ENCODE peak calls at places on chromosomes 2 and 18, in ten cellular contexts. B is GM04504, Z is NCI-H510A treated with DMSO at 0.1 percent for 48 hours, S is upper lobe of right lung, U is amygdala, T is AG08395, W is astrocyte of the spinal cord, X is esophagus squamous epithelium, A is caudate nucleus, N is HTR-8/SVneo. R is an unnamed sample.

GRCh38 chr2:158130832-158131473 is 29.3 kb downstream of the UPP2 start:
- DNase-seq in S (no peak), Z (no peak), W (no peak), X (no peak), T (no peak), U (no peak), B (no peak), N (no peak), A (no peak), R (no peak)

GRCh38 chr2:134369220-134369902 is 115.5 kb downstream of the MGAT5 start:
- DNase-seq in A (no peak), U (no peak), W (no peak), T (no peak), B (no peak), Z (no peak), S (no peak), N (no peak), X (no peak), R (no peak)

GRCh38 chr2:45166229-45166890 is 157.1 kb upstream of the SIX2 start:
- DNase-seq in A (no peak), T (no peak), W (no peak), X (no peak), N (no peak), S (no peak), B (no peak), U (no peak), Z (no peak), R (no peak)

GRCh38 chr2:200052627-200053026 is 97.2 kb downstream of the MAIP1 start:
- DNase-seq in N (no peak), T (no peak), A (no peak), U (no peak), B (no peak), W (no peak), S (no peak), Z (no peak), X (no peak), R (no peak)

GRCh38 chr2:114022360-114023085 is 132.6 kb downstream of the ACTR3 start:
- DNase-seq in X (no peak), B (peak), W (peak), N (no peak), A (no peak), U (no peak), T (peak), Z (no peak), S (no peak), R (no peak)

GRCh38 chr2:19031642-19032041 is 326.8 kb downstream of the OSR1 start:
- DNase-seq in N (no peak), B (no peak), X (no peak), A (no peak), Z (no peak), U (no peak), S (no peak), W (peak), T (no peak), R (no peak)

GRCh38 chr2:9631976-9632700 is 1.3 kb upstream of the YWHAQ start:
- DNase-seq in T (no peak), A (no peak), Z (peak), X (no peak), W (no peak), S (no peak), N (no peak), B (no peak), U (no peak), R (no peak)

GRCh38 chr2:25340340-25340886 is 1.3 kb downstream of the DNMT3A start:
- DNase-seq in A (no peak), T (no peak), U (no peak), Z (peak), B (no peak), W (no peak), S (no peak), X (no peak), N (no peak), R (no peak)

GRCh38 chr18:22136395-22136794 is 33.0 kb upstream of the GATA6 start:
- DNase-seq in X (no peak), N (no peak), S (no peak), B (no peak), T (no peak), W (peak), U (no peak), A (no peak), Z (no peak), R (no peak)

GRCh38 chr2:24856791-24857211 is 63.2 kb downstream of the ADCY3 start:
- DNase-seq in A (no peak), W (no peak), B (no peak), X (no peak), N (no peak), U (no peak), T (peak), Z (no peak), S (no peak), R (no peak)

GRCh38 chr2:105187531-105187930 is 54.0 kb upstream of the GPR45 start:
- DNase-seq in S (no peak), Z (no peak), W (no peak), X (no peak), N (peak), A (no peak), B (no peak), U (no peak), T (no peak), R (no peak)

GRCh38 chr18:51563401-51563800 is 365.9 kb upstream of the MEX3C start:
- DNase-seq in B (no peak), Z (no peak), X (no peak), S (no peak), U (no peak), T (no peak), N (no peak), A (no peak), W (no peak), R (no peak)

GRCh38 chr2:191696960-191697359 is 19.0 kb downstream of the NABP1 start:
- DNase-seq in A (no peak), B (no peak), U (no peak), T (no peak), S (no peak), Z (no peak), N (no peak), X (no peak), W (no peak), R (no peak)

GRCh38 chr2:213199871-213200270 is 48.5 kb upstream of the IKZF2 start:
- DNase-seq in B (no peak), Z (no peak), U (no peak), N (no peak), A (no peak), S (no peak), X (no peak), T (no peak), W (peak), R (no peak)

GRCh38 chr18:59954746-59955145 is 55.0 kb downstream of the PMAIP1 start:
- DNase-seq in N (peak), A (no peak), U (no peak), X (no peak), Z (no peak), W (peak), B (no peak), S (no peak), T (peak), R (no peak)

GRCh38 chr2:63488118-63488713 is 100.1 kb downstream of the WDPCP start:
- DNase-seq in Z (peak), N (peak), A (no peak), U (no peak), X (no peak), W (peak), S (no peak), T (peak), B (peak), R (no peak)

GRCh38 chr2:157261199-157261782 is 3.8 kb downstream of the GALNT5 start:
- DNase-seq in X (no peak), Z (no peak), N (no peak), B (peak), S (no peak), T (peak), A (no peak), U (no peak), W (peak), R (no peak)

GRCh38 chr2:174338626-174339570 is 4.1 kb downstream of the SP9 start:
- DNase-seq in X (no peak), T (no peak), Z (peak), S (no peak), U (no peak), W (no peak), B (peak), A (no peak), N (no peak), R (no peak)

GRCh38 chr2:195029804-195030654 is 627.0 kb upstream of the SLC39A10 start:
- DNase-seq in T (no peak), S (no peak), N (no peak), W (no peak), A (no peak), U (no peak), X (no peak), B (no peak), Z (no peak), R (no peak)

GRCh38 chr2:159030674-159031380 is 62.4 kb downstream of the TANC1 start:
- DNase-seq in B (peak), S (no peak), W (peak), U (no peak), N (peak), A (no peak), Z (no peak), T (peak), X (no peak), R (no peak)

GRCh38 chr2:47034973-47035609 is 119.5 kb upstream of the MCFD2 start:
- DNase-seq in S (peak), N (no peak), W (no peak), Z (no peak), T (no peak), U (no peak), B (no peak), A (no peak), X (no peak), R (no peak)

GRCh38 chr2:148529745-148530144 is 114.8 kb upstream of the EPC2 start:
- DNase-seq in W (no peak), U (no peak), T (no peak), X (no peak), S (no peak), A (no peak), B (no peak), Z (no peak), N (no peak), R (no peak)

GRCh38 chr2:216596234-216596985 is 36.8 kb upstream of the IGFBP2 start:
- DNase-seq in U (no peak), Z (peak), N (no peak), T (peak), S (no peak), W (peak), B (peak), X (no peak), A (no peak), R (no peak)

GRCh38 chr2:157430266-157430665 is 13.6 kb downstream of the CYTIP start:
- DNase-seq in Z (no peak), B (no peak), X (no peak), W (no peak), U (no peak), N (no peak), T (no peak), S (no peak), A (no peak), R (no peak)

GRCh38 chr2:174053285-174053684 is 88.1 kb upstream of the SP3 start:
- DNase-seq in Z (no peak), U (no peak), A (no peak), X (no peak), T (no peak), S (no peak), N (no peak), B (no peak), W (no peak), R (no peak)

GRCh38 chr18:37314534-37314933 is 251.1 kb downstream of the CELF4 start:
- DNase-seq in U (no peak), S (no peak), Z (no peak), N (no peak), W (no peak), X (no peak), T (no peak), B (no peak), A (no peak), R (no peak)

GRCh38 chr2:230324503-230324902 is 2.5 kb upstream of the SP140L start:
- DNase-seq in Z (no peak), A (no peak), U (no peak), T (no peak), W (no peak), S (no peak), B (no peak), X (no peak), N (no peak), R (no peak)

GRCh38 chr18:36412778-36413177 is 115.3 kb downstream of the FHOD3 start:
- DNase-seq in Z (peak), A (no peak), W (peak), N (no peak), B (no peak), S (no peak), X (no peak), T (peak), U (no peak), R (no peak)

GRCh38 chr18:63155169-63155852 is 164.3 kb downstream of the BCL2 start:
- DNase-seq in A (peak), X (peak), S (peak), N (peak), B (no peak), W (no peak), U (no peak), Z (peak), T (no peak), R (no peak)

GRCh38 chr18:49321800-49322461 is 138.5 kb downstream of the DYM start:
- DNase-seq in N (no peak), T (peak), U (no peak), B (peak), X (no peak), Z (no peak), A (no peak), S (no peak), W (peak), R (no peak)

GRCh38 chr2:45813003-45813601 is 161.6 kb downstream of the PRKCE start:
- DNase-seq in N (no peak), Z (peak), S (no peak), W (peak), T (no peak), U (no peak), A (no peak), B (no peak), X (no peak), R (no peak)

GRCh38 chr2:198414976-198415375 is 610.6 kb downstream of the PLCL1 start:
- DNase-seq in T (no peak), S (no peak), A (no peak), N (no peak), Z (no peak), X (no peak), B (no peak), W (no peak), U (no peak), R (no peak)

GRCh38 chr2:30147196-30147714 is 448 bp downstream of the YPEL5 start:
- DNase-seq in U (no peak), T (no peak), X (no peak), W (peak), N (no peak), B (no peak), A (no peak), S (peak), Z (no peak), R (no peak)

GRCh38 chr2:181566643-181567042 is 90.3 kb downstream of the CERKL start:
- DNase-seq in X (no peak), Z (no peak), S (no peak), T (no peak), N (no peak), U (no peak), W (no peak), B (no peak), A (no peak), R (no peak)

GRCh38 chr2:231037202-231037730 is at the start of gene C2orf72:
- DNase-seq in N (peak), A (no peak), S (no peak), U (no peak), Z (peak), X (no peak), T (no peak), W (no peak), B (no peak), R (no peak)

GRCh38 chr2:15031745-15032240 is 399.3 kb downstream of the LRATD1 start:
- DNase-seq in W (no peak), A (no peak), X (no peak), N (no peak), T (no peak), U (no peak), S (no peak), Z (no peak), B (no peak), R (no peak)

R was measured in coronary artery.